ENCODE peak calls at places on chromosomes 6 and 20, in seven cellular contexts. One of them, this sample, is unnamed.

GRCh38 chr20:44544178-44544719 is 22.4 kb upstream of the SERINC3 start:
- DNase-seq in T-helper 1 cell: no peak
- DNase-seq in nephron progenitor cell: no peak
- DNase-seq in AG20443: no peak
- DNase-seq in fibroblast of the conjunctiva: no peak
- DNase-seq in psoas muscle: no peak
- DNase-seq in activated CD4-positive, alpha-beta T cell treated with anti-CD3 and anti-CD28 coated beads for 36 hours: no peak
- DNase-seq in this sample: no peak

GRCh38 chr6:154164397-154164796 is 125.4 kb downstream of the OPRM1 start:
- DNase-seq in T-helper 1 cell: no peak
- DNase-seq in nephron progenitor cell: peak
- DNase-seq in AG20443: peak
- DNase-seq in fibroblast of the conjunctiva: peak
- DNase-seq in psoas muscle: peak
- DNase-seq in activated CD4-positive, alpha-beta T cell treated with anti-CD3 and anti-CD28 coated beads for 36 hours: no peak
- DNase-seq in this sample: no peak

GRCh38 chr6:36131517-36132220 is 1.4 kb downstream of the MAPK13 start:
- DNase-seq in T-helper 1 cell: no peak
- DNase-seq in nephron progenitor cell: no peak
- DNase-seq in AG20443: peak
- DNase-seq in fibroblast of the conjunctiva: peak
- DNase-seq in psoas muscle: peak
- DNase-seq in activated CD4-positive, alpha-beta T cell treated with anti-CD3 and anti-CD28 coated beads for 36 hours: peak
- DNase-seq in this sample: no peak

GRCh38 chr6:41730531-41731436 is 4.6 kb downstream of the TFEB start:
- DNase-seq in T-helper 1 cell: no peak
- DNase-seq in nephron progenitor cell: no peak
- DNase-seq in AG20443: no peak
- DNase-seq in fibroblast of the conjunctiva: no peak
- DNase-seq in psoas muscle: no peak
- DNase-seq in activated CD4-positive, alpha-beta T cell treated with anti-CD3 and anti-CD28 coated beads for 36 hours: no peak
- DNase-seq in this sample: no peak

GRCh38 chr20:36392989-36393388 is 86.8 kb downstream of the DLGAP4 start:
- DNase-seq in T-helper 1 cell: no peak
- DNase-seq in nephron progenitor cell: no peak
- DNase-seq in AG20443: no peak
- DNase-seq in fibroblast of the conjunctiva: no peak
- DNase-seq in psoas muscle: no peak
- DNase-seq in activated CD4-positive, alpha-beta T cell treated with anti-CD3 and anti-CD28 coated beads for 36 hours: no peak
- DNase-seq in this sample: no peak

GRCh38 chr20:49268600-49269365 is 9.1 kb downstream of the ZNFX1 start:
- DNase-seq in T-helper 1 cell: no peak
- DNase-seq in nephron progenitor cell: no peak
- DNase-seq in AG20443: no peak
- DNase-seq in fibroblast of the conjunctiva: no peak
- DNase-seq in psoas muscle: no peak
- DNase-seq in activated CD4-positive, alpha-beta T cell treated with anti-CD3 and anti-CD28 coated beads for 36 hours: no peak
- DNase-seq in this sample: no peak

GRCh38 chr20:48153523-48153922 is 368.2 kb upstream of the SULF2 start:
- DNase-seq in T-helper 1 cell: no peak
- DNase-seq in nephron progenitor cell: no peak
- DNase-seq in AG20443: no peak
- DNase-seq in fibroblast of the conjunctiva: no peak
- DNase-seq in psoas muscle: no peak
- DNase-seq in activated CD4-positive, alpha-beta T cell treated with anti-CD3 and anti-CD28 coated beads for 36 hours: no peak
- DNase-seq in this sample: peak

GRCh38 chr6:13641315-13641714 is 26.2 kb downstream of the NOL7 start:
- DNase-seq in T-helper 1 cell: no peak
- DNase-seq in nephron progenitor cell: no peak
- DNase-seq in AG20443: peak
- DNase-seq in fibroblast of the conjunctiva: no peak
- DNase-seq in psoas muscle: no peak
- DNase-seq in activated CD4-positive, alpha-beta T cell treated with anti-CD3 and anti-CD28 coated beads for 36 hours: no peak
- DNase-seq in this sample: no peak

GRCh38 chr20:6008254-6008653 is 45.6 kb downstream of the LRRN4 start:
- DNase-seq in T-helper 1 cell: no peak
- DNase-seq in nephron progenitor cell: no peak
- DNase-seq in AG20443: peak
- DNase-seq in fibroblast of the conjunctiva: peak
- DNase-seq in psoas muscle: peak
- DNase-seq in activated CD4-positive, alpha-beta T cell treated with anti-CD3 and anti-CD28 coated beads for 36 hours: peak
- DNase-seq in this sample: no peak

GRCh38 chr6:159525445-159526031 is 167.5 kb downstream of the SOD2 start:
- DNase-seq in T-helper 1 cell: no peak
- DNase-seq in nephron progenitor cell: no peak
- DNase-seq in AG20443: no peak
- DNase-seq in fibroblast of the conjunctiva: no peak
- DNase-seq in psoas muscle: no peak
- DNase-seq in activated CD4-positive, alpha-beta T cell treated with anti-CD3 and anti-CD28 coated beads for 36 hours: no peak
- DNase-seq in this sample: no peak

GRCh38 chr6:170440437-170440836 is 112.7 kb downstream of the PSMB1 start:
- DNase-seq in T-helper 1 cell: no peak
- DNase-seq in nephron progenitor cell: no peak
- DNase-seq in AG20443: no peak
- DNase-seq in fibroblast of the conjunctiva: no peak
- DNase-seq in psoas muscle: no peak
- DNase-seq in activated CD4-positive, alpha-beta T cell treated with anti-CD3 and anti-CD28 coated beads for 36 hours: no peak
- DNase-seq in this sample: no peak

GRCh38 chr6:140897804-140898573 is 1234.7 kb upstream of the GJE1 start:
- DNase-seq in T-helper 1 cell: no peak
- DNase-seq in nephron progenitor cell: no peak
- DNase-seq in AG20443: no peak
- DNase-seq in fibroblast of the conjunctiva: no peak
- DNase-seq in psoas muscle: no peak
- DNase-seq in activated CD4-positive, alpha-beta T cell treated with anti-CD3 and anti-CD28 coated beads for 36 hours: no peak
- DNase-seq in this sample: no peak

GRCh38 chr6:106692823-106693216 is 63.4 kb downstream of the QRSL1 start:
- DNase-seq in T-helper 1 cell: no peak
- DNase-seq in nephron progenitor cell: no peak
- DNase-seq in AG20443: no peak
- DNase-seq in fibroblast of the conjunctiva: no peak
- DNase-seq in psoas muscle: no peak
- DNase-seq in activated CD4-positive, alpha-beta T cell treated with anti-CD3 and anti-CD28 coated beads for 36 hours: no peak
- DNase-seq in this sample: no peak

This sample was measured in iPS-NIHi11.